ENCODE peak calls at places on chromosomes 6 and 20, in four cellular contexts. O is fibroblast of the aortic adventitia, K is cardiac muscle cell, D is nephron progenitor cell. P is an unnamed sample.
A peak's percentile ranks its signal among the peaks of the same experiment; 100 is the strongest.

GRCh38 chr6:161788531-161788930 is 514.7 kb upstream of the AGPAT4 start:
- DNase-seq in O (no peak), K (no peak), D (no peak), P (no peak)

GRCh38 chr6:149895702-149896310 is 2.1 kb downstream of the RAET1E start:
- DNase-seq in O (peak; percentile 45), K (no peak), D (no peak), P (no peak)

GRCh38 chr6:79694156-79694555 is 63.0 kb downstream of the SH3BGRL2 start:
- DNase-seq in O (no peak), K (no peak), D (no peak), P (no peak)

GRCh38 chr20:16415079-16415478 is 158.2 kb downstream of the KIF16B start:
- DNase-seq in O (peak; percentile 29), K (no peak), D (no peak), P (no peak)

GRCh38 chr6:42808492-42809483 is 26.9 kb downstream of the BICRAL start:
- DNase-seq in O (no peak), K (no peak), D (no peak), P (no peak)

GRCh38 chr20:57902478-57902877 is 192.7 kb upstream of the PMEPA1 start:
- DNase-seq in O (no peak), K (no peak), D (no peak), P (no peak)

GRCh38 chr6:155498370-155498769 is 42.7 kb upstream of the NOX3 start:
- DNase-seq in O (peak; percentile 32), K (no peak), D (no peak), P (no peak)

GRCh38 chr20:40711078-40711477 is 22.0 kb upstream of the MAFB start:
- DNase-seq in O (no peak), K (no peak), D (no peak), P (no peak)

GRCh38 chr20:48246391-48246790 is 461.1 kb upstream of the SULF2 start:
- DNase-seq in O (no peak), K (no peak), D (no peak), P (no peak)

GRCh38 chr6:328184-328670 is 35.9 kb downstream of the DUSP22 start:
- DNase-seq in O (peak; percentile 91), K (no peak), D (no peak), P (no peak)

GRCh38 chr6:329888-330691 is 37.8 kb downstream of the DUSP22 start:
- DNase-seq in O (no peak), K (peak; percentile 56), D (no peak), P (no peak)

GRCh38 chr6:327538-328183 is 35.4 kb downstream of the DUSP22 start:
- DNase-seq in O (peak; percentile 54), K (no peak), D (no peak), P (no peak)

GRCh38 chr6:326896-327537 is 34.7 kb downstream of the DUSP22 start:
- DNase-seq in O (no peak), K (no peak), D (no peak), P (no peak)

DNA sequence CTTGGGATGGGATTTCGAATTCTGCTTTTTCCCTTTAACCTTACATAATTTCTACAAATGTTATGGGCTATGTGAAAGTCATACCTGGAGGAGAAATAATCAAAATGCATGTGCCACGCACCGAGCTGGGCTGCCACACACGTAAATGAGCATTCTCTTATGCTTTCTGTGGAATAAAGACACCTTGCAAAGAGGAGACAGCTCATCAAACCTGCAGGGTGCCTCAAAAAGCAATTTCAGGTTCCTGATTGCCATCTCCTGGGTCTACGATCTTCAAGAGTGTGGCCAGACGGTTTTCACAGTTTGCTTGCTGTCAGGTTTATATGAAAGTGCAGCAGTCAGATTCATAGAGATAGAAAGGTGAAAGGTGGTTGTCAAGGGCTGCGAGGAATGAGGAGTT is 36.6 kb downstream of the DUSP22 start:
- DNase-seq in O (no peak), K (no peak), D (no peak), P (no peak)
- TF ChIP-seq CTCF in O (no peak), K (no peak), D (no peak), P (no peak)

GRCh38 chr20:11354841-11355240 is 562.9 kb upstream of the BTBD3 start:
- DNase-seq in O (no peak), K (no peak), D (no peak), P (no peak)

GRCh38 chr20:11344939-11345338 is 572.8 kb upstream of the BTBD3 start:
- DNase-seq in O (no peak), K (no peak), D (no peak), P (no peak)

GRCh38 chr20:11352041-11352440 is 565.7 kb upstream of the BTBD3 start:
- DNase-seq in O (no peak), K (no peak), D (no peak), P (no peak)

GRCh38 chr20:11355338-11355737 is 562.4 kb upstream of the BTBD3 start:
- DNase-seq in O (no peak), K (no peak), D (no peak), P (no peak)

DNA sequence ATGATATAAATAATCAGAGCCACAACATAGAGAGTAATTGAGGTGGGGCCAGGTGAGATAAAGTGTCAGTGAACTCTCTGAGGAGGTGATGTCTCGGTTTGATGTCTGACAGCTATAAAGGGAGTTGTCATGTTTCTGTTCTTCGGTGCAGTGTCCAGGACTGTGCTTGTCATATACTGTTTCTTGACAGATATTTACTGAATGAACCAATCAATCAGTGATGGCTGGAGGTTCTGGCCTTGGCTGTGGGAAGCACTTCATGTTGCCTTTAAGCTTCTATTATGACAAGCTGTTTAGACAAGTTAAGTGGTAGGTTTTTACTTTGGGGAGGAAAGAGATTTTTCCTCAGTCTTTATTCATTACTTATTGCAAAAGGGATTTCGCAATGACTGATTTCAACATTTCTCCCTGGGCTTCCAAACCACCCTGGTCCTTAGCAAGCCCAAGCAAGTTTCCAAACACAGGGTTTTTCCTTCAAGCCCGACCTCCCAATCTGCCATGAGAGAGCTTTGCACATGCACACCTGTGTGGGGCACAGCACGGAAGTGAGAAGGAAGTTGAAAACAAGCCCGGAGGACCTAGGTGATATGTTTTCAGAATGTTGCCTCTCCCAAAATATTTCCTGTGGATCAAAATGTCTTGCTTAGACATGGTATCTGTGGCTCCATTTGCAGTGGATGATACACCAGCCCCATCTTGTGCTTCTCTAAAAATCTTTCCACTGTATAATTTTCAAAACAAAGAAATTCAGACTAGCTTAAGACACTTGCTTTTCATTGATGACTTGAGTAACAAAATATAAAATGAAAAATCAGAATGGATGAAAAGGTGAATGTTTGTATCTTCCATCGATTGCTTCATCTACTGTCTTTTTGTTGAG is 567.3 kb upstream of the BTBD3 start:
- DNase-seq in O (peak; percentile 86), K (no peak), D (no peak), P (peak; percentile 4)
- TF ChIP-seq CTCF in O (no peak), K (no peak), D (no peak), P (no peak)

DNA sequence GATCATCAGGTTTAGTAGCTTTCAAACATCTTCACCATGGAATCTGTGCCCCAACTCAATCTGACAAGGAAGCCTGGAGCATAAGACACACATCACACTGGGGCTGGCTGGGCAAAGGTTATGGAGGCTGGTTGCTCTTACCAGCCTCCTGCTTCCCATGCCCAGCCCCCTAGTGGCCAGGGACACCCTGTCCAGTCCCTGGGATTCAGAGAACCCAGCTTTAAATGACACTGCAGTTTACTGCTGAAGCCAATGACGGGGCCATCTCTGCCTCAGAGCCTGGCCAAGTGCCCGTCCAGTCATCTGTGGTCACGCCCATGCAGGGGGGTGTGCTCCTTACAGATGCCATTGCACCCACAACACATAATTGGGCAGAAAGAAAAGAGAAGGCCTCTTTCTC is 272.9 kb downstream of the SMOC2 start:
- DNase-seq in O (no peak), K (no peak), D (no peak), P (peak; percentile 7)
- TF ChIP-seq CTCF in O (no peak), K (peak; percentile 41), D (peak; percentile 37), P (peak; percentile 58)

GRCh38 chr20:50344232-50345071 is 153.8 kb downstream of the CEBPB start:
- DNase-seq in O (no peak), K (no peak), D (no peak), P (no peak)
- TF ChIP-seq CTCF in O (peak; percentile 19), K (peak; percentile 28), D (no peak), P (no peak)

DNA sequence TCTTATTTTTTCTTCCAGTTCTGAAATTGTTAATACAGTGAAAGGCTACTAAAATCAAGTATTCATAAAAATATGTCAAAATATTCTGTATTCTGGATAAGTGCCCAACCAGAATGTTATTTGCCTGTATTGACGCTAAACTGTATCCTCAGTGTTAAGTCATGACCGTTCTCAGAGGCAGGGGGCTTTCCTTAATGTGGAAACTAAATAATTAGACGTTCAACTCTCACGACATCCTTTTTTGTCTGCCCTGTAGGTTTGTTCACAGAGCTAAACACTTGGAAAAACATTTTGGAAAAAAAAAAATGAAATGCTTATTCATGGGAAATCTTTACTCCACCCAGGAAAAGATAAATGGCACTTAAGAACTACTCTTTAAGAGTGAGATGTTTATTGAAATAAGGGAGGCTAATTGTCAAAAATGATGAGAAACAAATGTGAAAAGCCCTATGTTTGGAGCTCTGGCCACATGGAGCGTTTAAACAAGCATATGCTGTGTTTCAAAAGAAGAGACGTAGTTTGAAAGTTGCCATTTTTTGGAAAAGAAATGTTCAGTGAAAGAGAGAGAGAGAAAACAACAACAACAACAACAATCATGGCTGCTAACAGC is 453.1 kb upstream of the MARCKS start:
- DNase-seq in O (peak; percentile 41), K (no peak), D (no peak), P (no peak)
- TF ChIP-seq CTCF in O (no peak), K (no peak), D (no peak), P (no peak)

GRCh38 chr6:153790881-153791473 is 248.1 kb upstream of the OPRM1 start:
- DNase-seq in O (peak; percentile 37), K (peak; percentile 49), D (no peak), P (peak; percentile 18)
- TF ChIP-seq CTCF in O (no peak), K (no peak), D (peak; percentile 15), P (peak; percentile 43)

DNA sequence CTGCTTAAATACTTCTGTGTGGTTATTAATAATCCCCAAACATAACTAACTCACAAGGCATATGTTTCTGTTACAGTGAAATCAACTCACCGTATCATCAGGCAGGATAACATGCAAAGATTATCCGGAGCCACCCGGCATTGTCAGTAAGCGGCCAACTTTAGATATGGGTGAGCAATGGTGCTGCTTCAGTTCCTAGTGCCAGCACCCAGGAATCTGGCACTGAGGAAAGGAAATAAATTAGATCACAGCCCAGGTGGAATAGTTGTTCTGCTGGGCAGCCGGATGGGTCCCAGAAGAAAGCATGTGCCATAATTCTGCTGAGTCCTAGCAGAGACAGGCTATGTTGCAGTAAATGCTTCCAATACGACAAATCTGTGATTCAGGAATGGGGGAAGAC is 183.6 kb upstream of the SPTLC3 start:
- DNase-seq in O (no peak), K (no peak), D (no peak), P (no peak)
- TF ChIP-seq CTCF in O (no peak), K (no peak), D (no peak), P (no peak)